ENCODE peak calls at places on chromosomes 6 and 20, in nine cellular contexts. F, B, R, I, U, X, L, M and W are unnamed samples.

GRCh38 chr20:6029538-6029937 is 24.3 kb downstream of the LRRN4 start:
- DNase-seq in X (no peak), B (no peak), I (no peak), U (no peak), F (no peak), L (no peak), R (no peak), M (no peak), W (no peak)

GRCh38 chr6:46715106-46715505 is 20.1 kb downstream of the PLA2G7 start:
- DNase-seq in R (no peak), F (no peak), L (no peak), B (no peak), I (no peak), U (no peak), X (no peak), M (no peak), W (no peak)

GRCh38 chr20:34390769-34391447 is 27.8 kb downstream of the ITCH start:
- DNase-seq in F (peak), M (peak), L (peak), U (no peak), I (no peak), B (peak), R (peak), X (no peak), W (peak)

GRCh38 chr6:68108243-68108835 is 526.7 kb upstream of the ADGRB3 start:
- DNase-seq in M (no peak), U (no peak), I (peak), B (no peak), L (peak), X (no peak), R (no peak), F (no peak), W (no peak)

GRCh38 chr6:44500074-44500473 is 112.6 kb downstream of the CDC5L start:
- DNase-seq in L (no peak), I (no peak), F (no peak), U (no peak), M (no peak), B (no peak), X (no peak), R (no peak), W (no peak)

GRCh38 chr6:16243055-16243454 is 4.7 kb downstream of the GMPR start:
- DNase-seq in U (peak), F (no peak), L (peak), R (no peak), M (no peak), X (no peak), B (no peak), I (no peak), W (no peak)

GRCh38 chr6:44676826-44677433 is 289.4 kb downstream of the CDC5L start:
- DNase-seq in I (no peak), U (no peak), F (no peak), X (no peak), M (no peak), B (no peak), R (no peak), L (no peak), W (no peak)

GRCh38 chr6:101400341-101400740 is 6.8 kb downstream of the GRIK2 start:
- DNase-seq in U (no peak), F (no peak), L (no peak), R (no peak), M (no peak), I (no peak), B (no peak), X (no peak), W (no peak)

GRCh38 chr20:7113577-7114466 is 346.3 kb downstream of the BMP2 start:
- DNase-seq in R (no peak), X (peak), M (peak), U (peak), B (no peak), F (peak), L (peak), I (no peak), W (no peak)

GRCh38 chr6:53795702-53796450 is 1.1 kb downstream of the LRRC1 start:
- DNase-seq in I (no peak), X (peak), R (peak), F (peak), L (no peak), B (no peak), U (peak), M (peak), W (peak)

GRCh38 chr6:14763139-14763538 is 482.7 kb upstream of the JARID2 start:
- DNase-seq in X (no peak), R (no peak), M (no peak), I (no peak), L (peak), U (no peak), B (no peak), F (no peak), W (no peak)

GRCh38 chr6:166275714-166276166 is 32.5 kb downstream of the PRR18 start:
- DNase-seq in I (peak), R (peak), U (peak), L (peak), B (no peak), F (peak), M (peak), X (peak), W (peak)

GRCh38 chr6:149212892-149213786 is 104.4 kb upstream of the TAB2 start:
- DNase-seq in R (no peak), X (no peak), B (no peak), F (peak), U (no peak), L (no peak), M (no peak), I (no peak), W (no peak)

GRCh38 chr6:64504509-64504908 is 868.9 kb downstream of the PHF3 start:
- DNase-seq in U (no peak), X (no peak), B (no peak), R (no peak), L (no peak), M (no peak), F (no peak), I (no peak), W (no peak)

GRCh38 chr20:23123886-23124285 is 37.8 kb upstream of the CD93 start:
- DNase-seq in M (no peak), I (no peak), U (no peak), F (no peak), B (no peak), L (no peak), X (no peak), R (no peak), W (peak)

GRCh38 chr20:31849306-31849930 is 4.0 kb upstream of the FOXS1 start:
- DNase-seq in R (peak), U (no peak), X (peak), F (no peak), M (no peak), I (no peak), L (no peak), B (no peak), W (no peak)

GRCh38 chr6:102815207-102815606 is 1421.7 kb downstream of the GRIK2 start:
- DNase-seq in L (no peak), B (no peak), I (no peak), R (no peak), F (no peak), U (no peak), X (no peak), M (no peak), W (no peak)

DNA sequence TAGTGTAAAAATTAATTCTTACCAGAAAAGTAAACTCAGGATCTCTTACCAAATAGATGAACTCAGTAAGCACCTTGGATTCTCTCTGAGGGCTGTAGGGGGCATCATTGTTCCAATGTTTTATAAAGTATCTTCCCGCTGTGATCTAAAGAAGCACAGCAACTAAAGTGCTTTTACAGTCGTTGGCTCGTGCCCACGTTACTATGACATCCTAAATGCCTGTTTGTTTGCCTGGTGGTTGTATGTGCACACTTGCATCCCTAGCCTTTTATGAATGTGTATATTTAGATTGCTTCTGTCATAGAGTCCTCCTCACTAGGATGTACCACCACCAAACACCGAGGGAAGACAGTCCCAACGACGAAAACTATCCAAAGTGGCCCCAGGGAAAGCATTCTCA is 34.5 kb downstream of the SLX4IP start:
- DNase-seq in B (peak), M (peak), U (peak), X (peak), I (peak), L (peak), F (peak), R (peak), W (peak)
- TF ChIP-seq CTCF in B (peak), M (peak), U (peak), X (peak), I (peak), L (peak), F (peak), R (peak), W (peak)

GRCh38 chr20:36439731-36440072 is 101.6 kb upstream of the MYL9 start:
- DNase-seq in F (no peak), L (no peak), X (no peak), U (no peak), M (no peak), B (no peak), I (no peak), R (no peak), W (no peak)
- TF ChIP-seq CTCF in F (peak), L (peak), X (no peak), U (peak), M (no peak), B (no peak), I (no peak), R (no peak), W (no peak)

DNA sequence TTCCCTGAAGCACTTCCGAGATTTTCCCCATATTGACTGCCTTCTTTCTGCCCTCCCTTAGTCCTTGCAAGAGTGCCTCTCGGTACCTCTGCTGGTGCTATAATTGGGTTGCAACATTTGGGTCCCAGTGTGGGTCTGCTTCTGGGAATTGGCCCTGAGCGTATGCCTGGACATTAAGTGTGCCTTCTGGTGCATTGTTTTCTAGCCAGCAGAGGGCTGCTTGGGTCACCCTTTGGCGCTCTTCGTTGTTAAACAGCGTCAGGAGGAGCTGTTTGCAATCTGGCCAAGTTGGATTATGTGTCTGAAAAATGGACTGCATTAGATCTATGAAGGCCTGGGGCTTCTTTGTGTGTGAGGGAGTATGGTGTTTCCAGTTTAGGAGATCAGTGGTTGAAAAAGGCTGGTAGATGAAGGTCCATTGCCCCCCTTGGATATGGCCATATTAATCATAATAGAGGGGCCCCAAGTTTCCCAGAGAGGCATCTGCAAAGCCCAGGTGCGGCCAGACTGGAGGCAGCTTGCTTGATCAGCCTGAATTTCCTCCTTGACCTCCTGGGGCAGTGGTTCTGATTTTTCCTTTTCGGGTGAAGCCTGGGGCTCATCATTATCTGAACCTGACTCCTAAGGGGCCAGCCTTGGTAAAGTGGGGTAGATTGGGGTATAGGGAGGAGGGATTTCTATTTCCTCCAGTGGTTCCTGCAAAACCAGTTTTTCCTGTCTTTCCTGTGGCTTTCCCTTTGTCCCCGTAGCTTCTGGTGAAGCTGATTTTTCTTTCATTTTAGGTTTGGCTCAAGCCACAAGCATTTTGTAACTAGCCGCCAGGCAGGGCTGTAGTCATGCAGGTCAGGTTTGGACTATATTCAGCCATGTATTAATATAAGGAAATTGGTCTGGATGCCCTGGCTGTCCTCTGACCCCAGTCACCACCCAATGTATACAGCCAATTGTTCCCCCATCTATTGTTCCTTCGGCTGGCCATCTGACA is 85.4 kb upstream of the GPR6 start:
- DNase-seq in R (peak), I (no peak), X (no peak), L (no peak), F (no peak), M (no peak), B (peak), U (no peak), W (no peak)
- TF ChIP-seq CTCF in R (no peak), I (no peak), X (no peak), L (no peak), F (no peak), M (no peak), B (peak), U (no peak), W (no peak)

GRCh38 chr6:69624944-69625343 is 171.9 kb downstream of the LMBRD1 start:
- DNase-seq in F (no peak), M (no peak), R (no peak), X (no peak), B (no peak), L (no peak), I (no peak), U (no peak), W (no peak)

GRCh38 chr6:69627625-69628024 is 169.2 kb downstream of the LMBRD1 start:
- DNase-seq in X (no peak), U (no peak), M (no peak), F (no peak), I (no peak), B (no peak), R (no peak), L (no peak), W (no peak)

GRCh38 chr6:69617163-69617562 is 179.6 kb downstream of the LMBRD1 start:
- DNase-seq in L (no peak), X (no peak), U (no peak), B (no peak), M (no peak), I (no peak), R (no peak), F (no peak), W (no peak)

GRCh38 chr6:69622230-69622629 is 174.6 kb downstream of the LMBRD1 start:
- DNase-seq in L (no peak), B (no peak), U (no peak), M (no peak), I (no peak), F (no peak), R (no peak), X (no peak), W (no peak)

DNA sequence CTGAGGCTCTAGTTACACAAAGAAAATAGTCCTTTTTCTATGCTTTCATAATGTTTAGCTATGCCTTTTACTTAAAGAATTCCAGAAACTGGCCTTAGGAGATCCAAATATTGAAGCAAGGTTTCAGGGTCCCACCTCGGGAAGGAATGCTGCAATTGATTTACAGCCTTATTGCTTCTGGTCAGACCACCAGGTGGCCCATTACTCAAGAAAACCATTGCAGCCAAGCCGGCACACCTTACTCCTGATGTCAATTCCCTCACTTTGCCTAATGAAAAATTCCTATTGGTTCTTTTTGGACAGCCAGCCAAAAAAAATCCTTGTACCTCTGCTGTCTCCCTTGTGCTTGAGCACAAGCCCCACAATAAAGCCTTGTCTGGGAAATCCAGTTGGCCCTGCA is 173.9 kb downstream of the LMBRD1 start:
- DNase-seq in B (no peak), I (no peak), M (no peak), L (no peak), U (no peak), F (no peak), R (no peak), X (peak), W (no peak)
- TF ChIP-seq CTCF in B (no peak), I (no peak), M (no peak), L (no peak), U (no peak), F (no peak), R (no peak), X (peak), W (no peak)

DNA sequence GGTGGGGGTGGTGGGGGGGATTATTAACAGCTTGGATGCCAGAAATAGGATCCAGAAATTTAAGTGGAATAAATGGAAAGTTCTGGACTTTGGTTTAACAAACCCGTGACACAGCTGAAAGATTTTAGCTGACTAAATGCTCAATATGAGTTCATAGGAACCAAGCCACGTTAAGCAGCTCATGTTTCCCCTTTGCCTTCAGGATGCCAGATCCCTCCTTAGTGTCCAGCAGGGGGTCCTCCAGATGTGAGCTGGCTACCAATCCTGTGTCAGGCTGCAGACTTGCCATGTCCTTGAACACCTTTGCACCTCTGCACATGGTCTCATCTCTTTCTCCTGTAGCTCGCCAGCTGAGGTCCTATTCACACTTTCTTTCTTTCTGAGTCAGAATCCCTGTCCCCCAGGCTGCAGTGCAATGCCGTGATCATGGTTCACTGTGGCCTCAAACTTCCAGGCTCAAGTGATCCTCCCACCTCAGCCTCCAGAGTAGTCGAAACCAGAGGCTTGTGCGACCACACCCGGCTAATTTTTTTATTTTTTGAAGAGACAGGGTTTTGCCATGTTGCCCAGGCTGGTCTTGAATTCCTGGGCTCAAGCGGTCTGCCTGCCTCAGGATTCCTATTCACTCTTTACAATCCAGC is 133.3 kb upstream of the ARMC2 start:
- DNase-seq in M (no peak), U (no peak), B (no peak), X (no peak), F (no peak), R (no peak), L (peak), I (no peak), W (no peak)
- TF ChIP-seq CTCF in M (no peak), U (no peak), B (no peak), X (no peak), F (no peak), R (no peak), L (peak), I (no peak), W (no peak)

DNA sequence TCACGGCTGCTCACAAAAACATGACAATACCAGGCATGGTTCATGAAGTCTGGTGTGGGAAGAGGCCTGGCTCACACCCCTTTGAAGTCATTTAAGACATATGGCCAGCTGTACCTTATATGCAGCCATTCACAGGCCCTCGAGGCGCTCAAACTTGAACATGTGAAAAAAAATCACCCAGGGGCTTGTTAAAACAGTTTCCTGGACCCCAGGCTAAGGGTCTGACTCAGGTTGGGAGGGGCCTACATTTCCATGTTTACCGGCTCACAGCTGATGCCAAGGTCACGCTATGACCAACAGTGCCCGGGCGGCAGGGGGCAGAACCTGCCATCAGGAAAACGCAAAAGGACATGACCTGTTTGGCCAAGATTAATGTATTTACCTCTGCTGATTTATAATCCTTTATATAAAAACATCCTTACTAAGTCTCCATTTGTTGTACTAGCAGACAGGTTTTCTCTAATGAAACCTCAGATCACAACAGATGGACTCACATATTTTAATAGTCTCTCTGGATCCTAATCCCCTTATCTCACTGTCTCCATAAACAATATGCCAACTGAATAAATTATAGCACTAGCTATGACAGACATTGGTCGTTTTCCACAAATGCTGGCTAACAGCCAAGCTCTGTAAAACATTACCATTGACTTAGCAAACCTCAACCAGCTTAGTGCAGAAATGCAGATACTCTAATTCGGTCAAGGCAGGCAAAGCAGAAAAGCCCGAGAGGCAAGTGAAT is 19.9 kb downstream of the EZR start:
- DNase-seq in I (no peak), R (peak), B (no peak), M (no peak), X (no peak), L (peak), U (no peak), F (no peak), W (no peak)
- TF ChIP-seq CTCF in I (no peak), R (no peak), B (no peak), M (no peak), X (no peak), L (no peak), U (no peak), F (no peak), W (no peak)